ENCODE peak calls at places on chromosome 2, in six cellular contexts. Q, S, O, I, M and G are unnamed samples.

GRCh38 chr2:36356199-36356989 is 816 bp downstream of the CRIM1 start:
- DNase-seq in O (no peak), M (peak), S (no peak), I (peak), Q (no peak), G (peak)

GRCh38 chr2:173749315-173749714 is 215.9 kb downstream of the SP3 start:
- DNase-seq in Q (peak), I (no peak), M (no peak), S (peak), O (no peak), G (no peak)

GRCh38 chr2:228094377-228094921 is 87.0 kb downstream of the SPHKAP start:
- DNase-seq in S (peak), O (no peak), M (no peak), Q (no peak), I (no peak), G (no peak)

GRCh38 chr2:142880275-142880674 is 2.8 kb downstream of the KYNU start:
- DNase-seq in M (no peak), O (no peak), S (peak), Q (peak), I (no peak), G (no peak)

GRCh38 chr2:203772766-203773165 is 66.3 kb downstream of the CD28 start:
- DNase-seq in O (no peak), I (no peak), S (no peak), M (no peak), Q (no peak), G (no peak)

GRCh38 chr2:124933883-124934282 is 908.8 kb downstream of the CNTNAP5 start:
- DNase-seq in O (no peak), M (no peak), S (no peak), I (no peak), Q (no peak), G (no peak)

GRCh38 chr2:10452334-10452733 is 4.2 kb upstream of the ODC1 start:
- DNase-seq in O (peak), S (peak), I (no peak), Q (peak), M (no peak), G (no peak)

GRCh38 chr2:45845566-45845965 is 194.1 kb downstream of the PRKCE start:
- DNase-seq in I (no peak), O (no peak), M (no peak), S (no peak), Q (peak), G (no peak)

GRCh38 chr2:196166876-196167275 is 4.5 kb downstream of the STK17B start:
- DNase-seq in I (no peak), M (no peak), O (peak), S (peak), Q (peak), G (no peak)

GRCh38 chr2:120350801-120351324 is 4.9 kb downstream of the INHBB start:
- DNase-seq in Q (no peak), I (no peak), M (no peak), S (no peak), O (no peak), G (no peak)

GRCh38 chr2:240249423-240250149 is 109.1 kb upstream of the OTOS start:
- DNase-seq in Q (no peak), S (peak), M (no peak), I (no peak), O (no peak), G (no peak)

GRCh38 chr2:84631047-84631446 is 114.7 kb downstream of the DNAH6 start:
- DNase-seq in Q (peak), S (peak), I (peak), M (no peak), O (peak), G (peak)

GRCh38 chr2:71846669-71847291 is 300.9 kb downstream of the CYP26B1 start:
- DNase-seq in I (no peak), S (peak), O (no peak), M (no peak), Q (peak), G (no peak)